ENCODE peak calls at places on chromosomes 2 and 18, in eight cellular contexts. B is prostate gland; P is NCI-H1105 treated with DMSO at 0.1 percent for 48 hours; Y is Kasumi-1; V is MM.1S; N is T1000; W is activated T-cell treated with anti-CD3 and anti-CD28 coated beads, Interleukin-2, amount 50 U/mL, for 48 hours; M is NCI-H2081. O is an unnamed sample.

GRCh38 chr2:37819228-37819627 is 105.9 kb upstream of the RMDN2 start:
- DNase-seq in B (no peak), P (no peak), Y (peak), V (no peak), N (peak), W (no peak), M (peak), O (peak)

GRCh38 chr2:121128741-121129659 is 156.0 kb downstream of the TFCP2L1 start:
- DNase-seq in B (peak), P (no peak), Y (peak), V (no peak), N (no peak), W (peak), M (no peak), O (peak)

GRCh38 chr2:136116111-136116812 is 1.7 kb downstream of the CXCR4 start:
- DNase-seq in B (no peak), P (peak), Y (peak), V (peak), N (no peak), W (peak), M (no peak), O (no peak)

GRCh38 chr2:147886136-147886535 is 41.3 kb downstream of the ACVR2A start:
- DNase-seq in B (no peak), P (no peak), Y (no peak), V (no peak), N (no peak), W (no peak), M (no peak), O (no peak)

GRCh38 chr2:8202139-8202538 is 479.7 kb upstream of the ID2 start:
- DNase-seq in B (no peak), P (peak), Y (no peak), V (no peak), N (no peak), W (no peak), M (peak), O (no peak)

GRCh38 chr2:98757904-98758421 is 27.0 kb upstream of the MGAT4A start:
- DNase-seq in B (peak), P (no peak), Y (peak), V (no peak), N (no peak), W (peak), M (no peak), O (no peak)

GRCh38 chr2:38619458-38620164 is 16.9 kb upstream of the HNRNPLL start:
- DNase-seq in B (no peak), P (no peak), Y (peak), V (no peak), N (no peak), W (no peak), M (no peak), O (no peak)

GRCh38 chr2:213149332-213149875 is 2.0 kb downstream of the IKZF2 start:
- DNase-seq in B (no peak), P (no peak), Y (no peak), V (no peak), N (no peak), W (no peak), M (no peak), O (no peak)

GRCh38 chr2:25430556-25430955 is 88.8 kb upstream of the DNMT3A start:
- DNase-seq in B (no peak), P (no peak), Y (no peak), V (no peak), N (no peak), W (no peak), M (no peak), O (no peak)

GRCh38 chr2:216082388-216082733 is 642 bp downstream of the TMEM169 start:
- DNase-seq in B (no peak), P (no peak), Y (no peak), V (no peak), N (no peak), W (peak), M (peak), O (no peak)

GRCh38 chr18:24868331-24868730 is 407.9 kb downstream of the HRH4 start:
- DNase-seq in B (no peak), P (no peak), Y (no peak), V (no peak), N (no peak), W (no peak), M (no peak), O (no peak)

GRCh38 chr2:191122638-191123294 is 28.0 kb downstream of the STAT4 start:
- DNase-seq in B (no peak), P (no peak), Y (no peak), V (no peak), N (no peak), W (no peak), M (no peak), O (no peak)

GRCh38 chr2:41927581-41928260 is 120.1 kb upstream of the PKDCC start:
- DNase-seq in B (no peak), P (no peak), Y (no peak), V (no peak), N (no peak), W (no peak), M (no peak), O (peak)

GRCh38 chr18:58687871-58688308 is 16.6 kb downstream of the MALT1 start:
- DNase-seq in B (no peak), P (no peak), Y (no peak), V (no peak), N (no peak), W (peak), M (no peak), O (no peak)

GRCh38 chr2:218168016-218168415 is 1.3 kb upstream of the CXCR1 start:
- DNase-seq in B (no peak), P (no peak), Y (no peak), V (no peak), N (no peak), W (no peak), M (no peak), O (no peak)

GRCh38 chr18:46338213-46338612 is 234.0 kb downstream of the HAUS1 start:
- DNase-seq in B (no peak), P (peak), Y (peak), V (no peak), N (no peak), W (no peak), M (peak), O (peak)

GRCh38 chr18:79567481-79568147 is 112.0 kb upstream of the CTDP1 start:
- DNase-seq in B (peak), P (no peak), Y (no peak), V (no peak), N (no peak), W (no peak), M (no peak), O (peak)

GRCh38 chr2:45128580-45128997 is 119.3 kb upstream of the SIX2 start:
- DNase-seq in B (no peak), P (no peak), Y (no peak), V (no peak), N (peak), W (no peak), M (no peak), O (no peak)

O was measured in cardiac muscle cell.